ENCODE peak calls at places on chromosomes 7 and 10, in ten cellular contexts. P is cardiac muscle cell, I is A549, G is ovary, L is dorsolateral prefrontal cortex, Y is esophagus muscularis mucosa, U is psoas muscle, R is tibial nerve, J is Panc1, E is upper lobe of left lung. B is an unnamed sample.

GRCh38 chr7:80330434-80330833 is 181.4 kb downstream of the GNAT3 start:
- DNase-seq in P (no peak), I (no peak), G (no peak), L (no peak), Y (no peak), U (no peak), R (no peak), J (no peak), E (no peak), B (no peak)

GRCh38 chr7:5382281-5383041 is 41.2 kb downstream of the TNRC18 start:
- DNase-seq in P (peak), I (no peak), G (peak), L (peak), Y (no peak), U (no peak), R (peak), J (no peak), E (no peak), B (no peak)

GRCh38 chr10:35884657-35885071 is 242.6 kb upstream of the FZD8 start:
- DNase-seq in P (peak), I (no peak), G (no peak), L (no peak), Y (peak), U (no peak), R (no peak), J (no peak), E (no peak), B (no peak)

GRCh38 chr7:5595545-5596045 is 172.0 kb upstream of the TNRC18 start:
- DNase-seq in P (no peak), I (peak), G (no peak), L (no peak), Y (no peak), U (no peak), R (no peak), J (peak), E (no peak), B (no peak)

GRCh38 chr7:26959290-26959689 is 94.9 kb upstream of the SKAP2 start:
- DNase-seq in P (no peak), I (no peak), G (no peak), L (no peak), Y (no peak), U (no peak), R (no peak), J (peak), E (no peak), B (no peak)

GRCh38 chr10:73859441-73860049 is 14.8 kb downstream of the CAMK2G start:
- DNase-seq in P (no peak), I (no peak), G (no peak), L (no peak), Y (no peak), U (no peak), R (no peak), J (no peak), E (no peak), B (no peak)

GRCh38 chr10:43287056-43288007 is 20.5 kb upstream of the RASGEF1A start:
- DNase-seq in P (no peak), I (peak), G (no peak), L (no peak), Y (no peak), U (no peak), R (no peak), J (peak), E (peak), B (no peak)

GRCh38 chr10:59019603-59020002 is 156.8 kb upstream of the PHYHIPL start:
- DNase-seq in P (no peak), I (no peak), G (no peak), L (no peak), Y (no peak), U (no peak), R (no peak), J (no peak), E (no peak), B (no peak)

GRCh38 chr10:122435212-122435827 is 19.1 kb upstream of the ARMS2 start:
- DNase-seq in P (peak), I (peak), G (no peak), L (no peak), Y (no peak), U (no peak), R (peak), J (peak), E (no peak), B (no peak)

GRCh38 chr7:604884-605531 is 85.4 kb upstream of the PDGFA start:
- DNase-seq in P (no peak), I (no peak), G (no peak), L (no peak), Y (no peak), U (no peak), R (no peak), J (no peak), E (no peak), B (peak)

GRCh38 chr10:13099144-13099665 is 758 bp upstream of the OPTN start:
- DNase-seq in P (no peak), I (peak), G (peak), L (peak), Y (no peak), U (peak), R (no peak), J (no peak), E (peak), B (no peak)

GRCh38 chr7:129612112-129613015 is 844 bp downstream of the NRF1 start:
- DNase-seq in P (peak), I (peak), G (peak), L (peak), Y (no peak), U (peak), R (peak), J (no peak), E (peak), B (peak)

GRCh38 chr7:421056-421991 is 98.3 kb downstream of the PDGFA start:
- DNase-seq in P (no peak), I (no peak), G (no peak), L (no peak), Y (no peak), U (no peak), R (no peak), J (no peak), E (no peak), B (no peak)

GRCh38 chr7:130069179-130069977 is 956 bp upstream of the KLHDC10 start:
- DNase-seq in P (no peak), I (no peak), G (no peak), L (no peak), Y (no peak), U (no peak), R (no peak), J (no peak), E (no peak), B (no peak)

GRCh38 chr7:85290252-85290651 is 103.4 kb upstream of the SEMA3D start:
- DNase-seq in P (no peak), I (no peak), G (no peak), L (no peak), Y (no peak), U (no peak), R (no peak), J (no peak), E (no peak), B (no peak)

GRCh38 chr10:75995041-75995430 is 563.6 kb downstream of the LRMDA start:
- DNase-seq in P (no peak), I (no peak), G (no peak), L (no peak), Y (no peak), U (no peak), R (no peak), J (no peak), E (no peak), B (no peak)

GRCh38 chr7:140213684-140214074 is 36.9 kb upstream of the KDM7A start:
- DNase-seq in P (no peak), I (no peak), G (no peak), L (no peak), Y (no peak), U (no peak), R (no peak), J (no peak), E (no peak), B (no peak)

GRCh38 chr10:7507887-7508726 is 97.3 kb upstream of the SFMBT2 start:
- DNase-seq in P (no peak), I (no peak), G (no peak), L (no peak), Y (no peak), U (no peak), R (no peak), J (no peak), E (no peak), B (no peak)

GRCh38 chr10:71970869-71971268 is 6.7 kb downstream of the CHST3 start:
- DNase-seq in P (no peak), I (no peak), G (no peak), L (no peak), Y (no peak), U (no peak), R (no peak), J (no peak), E (no peak), B (no peak)

GRCh38 chr7:157792954-157793353 is 456.1 kb downstream of the DNAJB6 start:
- DNase-seq in P (no peak), I (no peak), G (no peak), L (no peak), Y (no peak), U (peak), R (no peak), J (no peak), E (no peak), B (no peak)

GRCh38 chr10:110850990-110851389 is 20.7 kb upstream of the PDCD4 start:
- DNase-seq in P (no peak), I (no peak), G (no peak), L (no peak), Y (no peak), U (no peak), R (no peak), J (no peak), E (no peak), B (no peak)

GRCh38 chr7:12638851-12639467 is 48.5 kb upstream of the ARL4A start:
- DNase-seq in P (peak), I (peak), G (no peak), L (no peak), Y (no peak), U (no peak), R (no peak), J (no peak), E (no peak), B (no peak)

GRCh38 chr7:129926618-129927017 is 26.1 kb downstream of the UBE2H start:
- DNase-seq in P (no peak), I (no peak), G (no peak), L (no peak), Y (no peak), U (no peak), R (no peak), J (no peak), E (no peak), B (no peak)

GRCh38 chr7:53789741-53790140 is 752.4 kb upstream of the VSTM2A start:
- DNase-seq in P (no peak), I (no peak), G (no peak), L (no peak), Y (no peak), U (no peak), R (no peak), J (no peak), E (no peak), B (no peak)

GRCh38 chr7:134669388-134669787 is 22.7 kb downstream of the BPGM start:
- DNase-seq in P (no peak), I (no peak), G (no peak), L (no peak), Y (no peak), U (no peak), R (no peak), J (no peak), E (no peak), B (no peak)

GRCh38 chr10:116440330-116441030 is 12.8 kb downstream of the PNLIPRP3 start:
- DNase-seq in P (no peak), I (no peak), G (no peak), L (no peak), Y (no peak), U (no peak), R (no peak), J (no peak), E (no peak), B (no peak)

GRCh38 chr10:11397980-11398580 is 213.4 kb downstream of the USP6NL start:
- DNase-seq in P (no peak), I (no peak), G (no peak), L (peak), Y (no peak), U (peak), R (peak), J (no peak), E (no peak), B (peak)

GRCh38 chr7:155850001-155850436 is 37.8 kb upstream of the SHH start:
- DNase-seq in P (no peak), I (no peak), G (no peak), L (no peak), Y (no peak), U (no peak), R (no peak), J (no peak), E (no peak), B (peak)

GRCh38 chr7:127884066-127884559 is 147.1 kb downstream of the LRRC4 start:
- DNase-seq in P (no peak), I (no peak), G (no peak), L (no peak), Y (no peak), U (no peak), R (no peak), J (no peak), E (no peak), B (no peak)

GRCh38 chr7:13979671-13980438 is 9.6 kb downstream of the ETV1 start:
- DNase-seq in P (no peak), I (no peak), G (no peak), L (no peak), Y (no peak), U (no peak), R (no peak), J (no peak), E (no peak), B (no peak)

GRCh38 chr10:104485632-104486031 is 132.0 kb downstream of the CFAP58 start:
- DNase-seq in P (no peak), I (peak), G (no peak), L (no peak), Y (no peak), U (no peak), R (no peak), J (no peak), E (no peak), B (no peak)

GRCh38 chr7:70016044-70016770 is 417.9 kb downstream of the AUTS2 start:
- DNase-seq in P (no peak), I (peak), G (peak), L (no peak), Y (no peak), U (no peak), R (no peak), J (no peak), E (no peak), B (no peak)

GRCh38 chr10:73408061-73408460 is 5.8 kb downstream of the ANXA7 start:
- DNase-seq in P (no peak), I (no peak), G (no peak), L (no peak), Y (no peak), U (no peak), R (no peak), J (no peak), E (no peak), B (no peak)

GRCh38 chr7:55018361-55019328 is at the start of gene EGFR:
- DNase-seq in P (peak), I (peak), G (peak), L (peak), Y (peak), U (peak), R (peak), J (no peak), E (peak), B (peak)

GRCh38 chr10:115171392-115171960 is 78.3 kb downstream of the ATRNL1 start:
- DNase-seq in P (no peak), I (no peak), G (no peak), L (no peak), Y (no peak), U (no peak), R (no peak), J (no peak), E (no peak), B (no peak)

GRCh38 chr7:94301024-94301588 is 93.6 kb upstream of the COL1A2 start:
- DNase-seq in P (peak), I (peak), G (peak), L (no peak), Y (peak), U (peak), R (peak), J (peak), E (peak), B (peak)

GRCh38 chr10:99279626-99280111 is 44.0 kb upstream of the HPSE2 start:
- DNase-seq in P (no peak), I (peak), G (no peak), L (no peak), Y (no peak), U (no peak), R (no peak), J (no peak), E (no peak), B (no peak)

GRCh38 chr10:72834183-72834825 is 59.2 kb upstream of the OIT3 start:
- DNase-seq in P (peak), I (peak), G (peak), L (peak), Y (no peak), U (no peak), R (peak), J (peak), E (peak), B (no peak)

GRCh38 chr7:152013230-152013629 is 12.2 kb upstream of the GALNT11 start:
- DNase-seq in P (no peak), I (no peak), G (no peak), L (no peak), Y (no peak), U (no peak), R (no peak), J (no peak), E (no peak), B (no peak)

GRCh38 chr7:152013974-152014373 is 11.5 kb upstream of the GALNT11 start:
- DNase-seq in P (no peak), I (no peak), G (no peak), L (no peak), Y (no peak), U (no peak), R (no peak), J (no peak), E (no peak), B (no peak)

GRCh38 chr7:152014722-152015121 is 10.8 kb upstream of the GALNT11 start:
- DNase-seq in P (no peak), I (no peak), G (no peak), L (no peak), Y (no peak), U (no peak), R (no peak), J (no peak), E (no peak), B (no peak)

GRCh38 chr7:152016947-152017346 is 8.5 kb upstream of the GALNT11 start:
- DNase-seq in P (no peak), I (no peak), G (no peak), L (no peak), Y (no peak), U (no peak), R (no peak), J (no peak), E (no peak), B (no peak)

DNA sequence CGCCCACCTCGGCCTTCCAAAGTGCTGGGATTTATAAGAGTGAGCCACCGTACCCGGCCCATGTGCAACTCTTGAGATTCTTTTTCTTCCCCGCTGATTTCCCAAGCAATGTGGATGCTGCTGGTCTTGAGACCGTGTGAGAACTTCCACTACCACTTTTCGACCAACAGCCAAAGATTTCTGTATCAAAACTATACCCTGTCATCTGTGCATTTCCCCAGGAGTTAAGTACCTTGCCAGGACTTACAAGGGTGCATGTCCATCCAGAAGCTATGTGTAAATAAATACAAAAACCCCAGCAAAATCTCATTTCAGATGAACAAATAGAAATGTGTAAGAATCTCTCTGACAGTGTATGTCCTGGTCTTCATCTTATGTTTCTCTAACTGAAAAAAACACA is 9.9 kb upstream of the GALNT11 start:
- DNase-seq in P (no peak), I (no peak), G (no peak), L (no peak), Y (no peak), U (no peak), R (no peak), J (no peak), E (no peak), B (no peak)
- H3K27ac ChIP-seq in P (no peak), I (no peak), G (no peak), L (no peak), Y (no peak), U (no peak), R (no peak), J (no peak), E (no peak), B (no peak)

DNA sequence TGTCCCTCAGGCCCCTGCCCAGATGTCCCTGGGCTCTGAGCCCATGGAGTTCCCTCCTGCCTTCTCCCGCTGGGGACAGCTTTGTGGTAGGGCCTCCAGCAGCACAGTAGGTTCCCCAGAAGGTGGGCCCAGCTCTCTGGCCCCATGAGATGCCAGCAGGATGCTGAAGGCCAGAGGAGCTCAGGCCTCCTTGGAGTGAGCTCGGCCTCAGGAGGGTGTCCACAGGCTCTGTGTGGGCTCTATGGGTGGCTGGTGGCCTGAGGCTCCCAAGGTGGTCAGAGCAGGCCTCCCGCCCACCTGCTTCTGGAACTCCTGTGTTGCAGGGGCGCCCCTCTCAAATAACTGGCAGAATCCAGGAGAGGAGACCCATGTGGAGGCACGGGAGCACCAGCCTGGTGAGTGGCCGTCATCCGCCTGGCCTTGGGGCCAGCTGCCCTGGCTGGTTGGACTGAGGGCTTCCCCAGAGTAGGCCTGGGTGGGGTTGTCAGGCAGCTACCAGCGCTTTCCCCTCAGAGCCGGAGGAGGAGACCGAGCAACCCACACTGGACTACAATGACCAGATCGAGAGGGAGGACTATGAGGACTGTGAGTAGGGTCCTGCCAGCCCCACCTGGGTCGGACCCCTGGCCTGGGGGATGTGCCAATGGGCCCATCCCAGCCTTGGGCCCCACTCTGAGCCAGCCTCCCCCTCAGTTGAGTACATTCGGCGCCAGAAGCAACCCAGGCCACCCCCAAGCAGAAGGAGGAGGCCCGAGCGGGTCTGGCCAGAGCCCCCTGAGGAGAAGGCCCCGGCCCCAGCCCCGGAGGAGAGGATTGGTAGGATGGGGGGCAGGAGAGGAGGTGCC is 3.2 kb downstream of the AEBP1 start:
- DNase-seq in P (no peak), I (no peak), G (no peak), L (no peak), Y (no peak), U (no peak), R (no peak), J (no peak), E (no peak), B (no peak)
- H3K4me3 ChIP-seq in P (no peak), I (no peak), G (no peak), L (no peak), Y (no peak), U (no peak), R (no peak), J (no peak), E (no peak), B (peak)

GRCh38 chr7:1890289-1891235 is 220.5 kb downstream of the ELFN1 start:
- DNase-seq in P (no peak), I (no peak), G (no peak), L (no peak), Y (no peak), U (no peak), R (no peak), J (no peak), E (no peak), B (no peak)
- TF ChIP-seq CTCF in P (no peak), I (no peak), G (no peak), L (no peak), Y (no peak), U (no peak), R (no peak), J (no peak), E (no peak), B (no peak)

GRCh38 chr10:101656915-101657314 is 38.1 kb downstream of the FBXW4 start:
- DNase-seq in P (peak), I (no peak), G (no peak), L (no peak), Y (no peak), U (no peak), R (no peak), J (no peak), E (no peak), B (no peak)
- H3K27ac ChIP-seq in P (peak), I (no peak), G (no peak), L (no peak), Y (no peak), U (no peak), R (no peak), J (no peak), E (no peak), B (no peak)

GRCh38 chr10:14385591-14386201 is 55.0 kb upstream of the FRMD4A start:
- DNase-seq in P (no peak), I (peak), G (no peak), L (no peak), Y (no peak), U (no peak), R (no peak), J (no peak), E (no peak), B (no peak)

GRCh38 chr10:14384915-14385314 is 54.2 kb upstream of the FRMD4A start:
- DNase-seq in P (no peak), I (no peak), G (no peak), L (no peak), Y (no peak), U (no peak), R (no peak), J (no peak), E (no peak), B (no peak)

GRCh38 chr10:14383266-14383665 is 52.5 kb upstream of the FRMD4A start:
- DNase-seq in P (no peak), I (no peak), G (no peak), L (no peak), Y (no peak), U (no peak), R (no peak), J (no peak), E (no peak), B (no peak)

GRCh38 chr10:14384096-14384730 is 53.5 kb upstream of the FRMD4A start:
- DNase-seq in P (no peak), I (no peak), G (no peak), L (no peak), Y (no peak), U (no peak), R (no peak), J (no peak), E (no peak), B (no peak)

GRCh38 chr10:14386202-14386593 is 55.5 kb upstream of the FRMD4A start:
- DNase-seq in P (no peak), I (peak), G (no peak), L (no peak), Y (no peak), U (no peak), R (no peak), J (no peak), E (no peak), B (no peak)
- H3K4me3 ChIP-seq in P (no peak), I (no peak), G (no peak), L (no peak), Y (no peak), U (no peak), R (no peak), J (no peak), E (no peak), B (no peak)